ENCODE peak calls at places on chromosomes 3 and 15, in five cellular contexts. A, O, K, Z and B are unnamed samples.

GRCh38 chr15:98900382-98900781 is 107.2 kb downstream of the PGPEP1L start:
- DNase-seq in A (no peak), O (no peak), K (no peak), Z (no peak), B (no peak)

GRCh38 chr3:196288141-196288460 is 575 bp upstream of the PCYT1A start:
- DNase-seq in A (no peak), O (peak), K (no peak), Z (peak), B (peak)

GRCh38 chr3:167166012-167166411 is 214.1 kb downstream of the ZBBX start:
- DNase-seq in A (no peak), O (no peak), K (no peak), Z (no peak), B (no peak)

GRCh38 chr3:120773932-120774331 is 31.4 kb downstream of the GTF2E1 start:
- DNase-seq in A (peak), O (peak), K (no peak), Z (no peak), B (no peak)

GRCh38 chr3:126078866-126079265 is 5.1 kb downstream of the SLC41A3 start:
- DNase-seq in A (no peak), O (no peak), K (no peak), Z (no peak), B (no peak)

GRCh38 chr3:141217389-141217788 is 14.2 kb upstream of the PXYLP1 start:
- DNase-seq in A (no peak), O (no peak), K (no peak), Z (no peak), B (no peak)

GRCh38 chr15:77709135-77709886 is 76.6 kb upstream of the LINGO1 start:
- DNase-seq in A (no peak), O (no peak), K (no peak), Z (no peak), B (peak)

GRCh38 chr3:126051741-126052140 is 32.2 kb downstream of the SLC41A3 start:
- DNase-seq in A (no peak), O (no peak), K (no peak), Z (no peak), B (no peak)

GRCh38 chr3:195023989-195024388 is 247.0 kb downstream of the XXYLT1 start:
- DNase-seq in A (no peak), O (no peak), K (no peak), Z (no peak), B (no peak)

GRCh38 chr3:193228206-193228605 is 12.8 kb upstream of the PLAAT1 start:
- DNase-seq in A (no peak), O (no peak), K (no peak), Z (no peak), B (no peak)